ENCODE peak calls at places on chromosomes 3 and 15, in four cellular contexts. C, K, E and D are unnamed samples.

GRCh38 chr15:98169551-98169950 is 209.0 kb downstream of the ARRDC4 start:
- DNase-seq in C (no peak), K (no peak), E (no peak), D (no peak)

GRCh38 chr3:10088256-10088655 is 19.8 kb downstream of the FANCD2OS start:
- DNase-seq in C (no peak), K (no peak), E (no peak), D (no peak)

GRCh38 chr3:69149586-69149985 is 27.2 kb upstream of the LMOD3 start:
- DNase-seq in C (no peak), K (no peak), E (no peak), D (no peak)

GRCh38 chr15:36911322-36911944 is 188.9 kb downstream of the MEIS2 start:
- DNase-seq in C (no peak), K (no peak), E (peak; percentile 37), D (no peak)

GRCh38 chr3:186790261-186790981 is 7.0 kb downstream of the EIF4A2 start:
- DNase-seq in C (no peak), K (no peak), E (no peak), D (no peak)

GRCh38 chr3:55405436-55405835 is 81.7 kb downstream of the WNT5A start:
- DNase-seq in C (no peak), K (no peak), E (peak; percentile 35), D (no peak)

GRCh38 chr15:92636950-92637481 is 18.6 kb downstream of the FAM174B start:
- DNase-seq in C (no peak), K (no peak), E (no peak), D (no peak)

GRCh38 chr15:60972301-60972700 is 256.8 kb downstream of the RORA start:
- DNase-seq in C (no peak), K (no peak), E (no peak), D (no peak)

GRCh38 chr3:44000586-44000985 is 241.1 kb upstream of the TOPAZ1 start:
- DNase-seq in C (no peak), K (no peak), E (peak; percentile 20), D (no peak)

GRCh38 chr3:43794776-43795175 is 104.0 kb downstream of the ABHD5 start:
- DNase-seq in C (no peak), K (no peak), E (no peak), D (no peak)

GRCh38 chr3:193826126-193826795 is 233.3 kb downstream of the OPA1 start:
- DNase-seq in C (peak; percentile 10), K (no peak), E (peak; percentile 68), D (no peak)

DNA sequence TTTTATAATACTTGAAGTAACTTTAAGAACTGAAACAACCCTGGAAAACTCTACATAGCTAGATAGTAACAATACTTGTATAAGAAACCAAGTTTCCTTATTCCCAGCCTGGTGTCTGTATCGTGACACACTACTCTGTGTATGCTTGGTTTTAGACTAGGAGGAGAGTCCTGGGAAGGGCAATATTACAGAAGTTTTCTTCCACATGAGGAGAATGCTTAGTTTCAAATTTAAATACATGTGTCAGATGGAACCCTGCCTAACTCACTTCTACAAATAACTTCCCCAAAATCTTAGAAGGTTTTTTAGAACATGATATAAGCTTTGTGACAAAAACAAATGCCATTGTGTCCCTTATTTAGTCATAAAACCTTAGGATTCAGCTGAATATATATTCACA is 7.2 kb upstream of the IL20RB start:
- DNase-seq in C (no peak), K (no peak), E (no peak), D (no peak)
- H3K4me1 ChIP-seq in C (peaks cover 63% of the 10 kb centered on the region), K (peaks cover 2% of the 10 kb centered on the region), E (peaks cover 14% of the 10 kb centered on the region), D (peaks cover 35% of the 10 kb centered on the region)

GRCh38 chr15:47577476-47577875 is 139.8 kb upstream of the SEMA6D start:
- DNase-seq in C (no peak), K (no peak), E (no peak), D (no peak)

GRCh38 chr15:47573673-47574072 is 143.6 kb upstream of the SEMA6D start:
- DNase-seq in C (no peak), K (no peak), E (no peak), D (no peak)

GRCh38 chr15:47582283-47582682 is 135.0 kb upstream of the SEMA6D start:
- DNase-seq in C (no peak), K (no peak), E (no peak), D (no peak)

GRCh38 chr15:47571241-47571640 is 146.1 kb upstream of the SEMA6D start:
- DNase-seq in C (no peak), K (no peak), E (no peak), D (no peak)

DNA sequence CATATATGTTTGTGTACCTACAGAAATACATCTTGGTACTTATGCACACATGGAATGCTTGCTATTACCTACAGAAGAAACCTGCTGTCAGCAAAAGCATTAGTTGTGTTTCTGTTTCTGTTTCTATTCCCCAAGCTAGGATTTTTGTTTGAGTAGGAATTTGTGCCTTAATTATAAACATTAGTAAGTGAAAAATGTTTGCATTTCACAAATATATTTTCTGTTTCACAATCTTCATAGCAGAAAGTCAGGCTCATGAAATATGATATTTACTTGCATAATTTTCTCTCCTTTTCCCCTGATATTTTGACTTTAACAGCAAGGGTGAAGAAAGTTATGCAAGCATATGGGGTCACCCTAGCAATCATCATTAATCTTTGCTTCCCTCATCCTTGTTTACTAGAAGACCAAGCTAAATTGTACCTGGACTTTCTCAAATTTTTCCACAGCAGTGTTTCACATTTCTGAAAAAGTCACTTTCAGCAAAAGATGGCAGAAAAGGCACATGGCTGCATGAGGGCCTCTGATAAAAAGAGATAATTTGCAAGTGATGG is 140.3 kb upstream of the SEMA6D start:
- DNase-seq in C (no peak), K (no peak), E (no peak), D (no peak)
- H3K27ac ChIP-seq in C (no peak overlapping the region), K (no peak overlapping the region), E (no peak overlapping the region), D (no peak overlapping the region)

GRCh38 chr3:187996609-187997008 is 157.3 kb upstream of the LPP start:
- DNase-seq in C (no peak), K (no peak), E (no peak), D (no peak)

GRCh38 chr3:187999821-188000220 is 154.1 kb upstream of the LPP start:
- DNase-seq in C (no peak), K (no peak), E (no peak), D (no peak)

GRCh38 chr3:187997946-187998561 is 155.9 kb upstream of the LPP start:
- DNase-seq in C (no peak), K (no peak), E (peak; percentile 42), D (no peak)

GRCh38 chr3:187998611-187999010 is 155.3 kb upstream of the LPP start:
- DNase-seq in C (no peak), K (no peak), E (no peak), D (no peak)

GRCh38 chr3:187997490-187997889 is 156.5 kb upstream of the LPP start:
- DNase-seq in C (no peak), K (no peak), E (no peak), D (no peak)
- H3K4me1 ChIP-seq in C (peaks cover 4% of the 10 kb centered on the region), K (no peaks in the 10 kb centered on the region), E (peaks cover 38% of the 10 kb centered on the region), D (peaks cover 4% of the 10 kb centered on the region)

GRCh38 chr15:85652457-85652856 is 142.3 kb downstream of the KLHL25 start:
- DNase-seq in C (no peak), K (no peak), E (no peak), D (no peak)
- H3K27ac ChIP-seq in C (no peak overlapping the region), K (peak overlapping the region; percentile 69), E (no peak overlapping the region), D (peak overlapping the region; percentile 73)

GRCh38 chr15:40339621-40339945 is 1.2 kb downstream of the CCDC9B start:
- DNase-seq in C (no peak), K (no peak), E (no peak), D (no peak)
- H3K4me1 ChIP-seq in C (peaks cover 100% of the 10 kb centered on the region), K (peaks cover 57% of the 10 kb centered on the region), E (peaks cover 49% of the 10 kb centered on the region), D (peaks cover 100% of the 10 kb centered on the region)

GRCh38 chr15:77865106-77865630 is 212.3 kb downstream of the TBC1D2B start:
- DNase-seq in C (no peak), K (no peak), E (no peak), D (no peak)

GRCh38 chr15:77865701-77866100 is 211.8 kb downstream of the TBC1D2B start:
- DNase-seq in C (no peak), K (no peak), E (no peak), D (no peak)

GRCh38 chr15:77867266-77868047 is 210.1 kb downstream of the TBC1D2B start:
- DNase-seq in C (no peak), K (no peak), E (no peak), D (no peak)

GRCh38 chr15:77866186-77866585 is 211.3 kb downstream of the TBC1D2B start:
- DNase-seq in C (no peak), K (no peak), E (no peak), D (no peak)

DNA sequence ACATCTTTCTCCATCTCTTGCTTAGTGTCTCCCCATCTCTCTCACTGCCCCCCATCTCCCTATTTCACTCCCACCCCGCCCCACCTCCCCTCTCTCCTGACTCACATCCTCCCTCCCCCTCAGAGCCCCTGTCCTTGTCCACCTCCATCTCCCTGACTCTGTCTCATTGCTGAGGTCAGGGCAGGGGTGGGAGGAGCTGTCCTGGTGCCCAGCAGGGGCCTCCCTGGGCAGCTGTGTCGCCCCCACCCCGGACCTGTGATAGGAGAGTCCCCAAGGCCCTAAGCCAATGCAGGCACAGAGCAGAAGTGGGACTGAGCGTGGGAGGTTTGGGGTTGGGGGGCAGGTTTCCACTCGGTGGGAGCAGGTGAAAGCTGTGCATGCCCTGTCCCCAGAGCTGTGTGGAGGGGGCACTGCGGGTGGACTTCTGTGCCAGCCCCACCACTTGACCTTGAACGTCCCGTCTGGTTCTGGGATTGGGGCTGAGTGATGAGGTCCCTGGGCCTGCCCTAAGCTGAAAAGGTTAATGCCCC is 210.8 kb downstream of the TBC1D2B start:
- DNase-seq in C (no peak), K (no peak), E (no peak), D (no peak)
- H3K27ac ChIP-seq in C (no peak overlapping the region), K (no peak overlapping the region), E (no peak overlapping the region), D (no peak overlapping the region)

GRCh38 chr3:181729071-181729915 is 17.6 kb downstream of the SOX2 start:
- DNase-seq in C (no peak), K (no peak), E (no peak), D (no peak)

GRCh38 chr3:181725830-181726229 is 14.1 kb downstream of the SOX2 start:
- DNase-seq in C (no peak), K (no peak), E (no peak), D (no peak)

GRCh38 chr3:181728470-181728869 is 16.7 kb downstream of the SOX2 start:
- DNase-seq in C (no peak), K (no peak), E (no peak), D (no peak)

GRCh38 chr3:181726351-181727121 is 14.8 kb downstream of the SOX2 start:
- DNase-seq in C (no peak), K (no peak), E (peak; percentile 48), D (no peak)

GRCh38 chr3:181727122-181728036 is 15.7 kb downstream of the SOX2 start:
- DNase-seq in C (no peak), K (no peak), E (no peak), D (no peak)
- H3K4me1 ChIP-seq in C (peaks cover 35% of the 10 kb centered on the region), K (no peaks in the 10 kb centered on the region), E (peaks cover 20% of the 10 kb centered on the region), D (peaks cover 22% of the 10 kb centered on the region)

DNA sequence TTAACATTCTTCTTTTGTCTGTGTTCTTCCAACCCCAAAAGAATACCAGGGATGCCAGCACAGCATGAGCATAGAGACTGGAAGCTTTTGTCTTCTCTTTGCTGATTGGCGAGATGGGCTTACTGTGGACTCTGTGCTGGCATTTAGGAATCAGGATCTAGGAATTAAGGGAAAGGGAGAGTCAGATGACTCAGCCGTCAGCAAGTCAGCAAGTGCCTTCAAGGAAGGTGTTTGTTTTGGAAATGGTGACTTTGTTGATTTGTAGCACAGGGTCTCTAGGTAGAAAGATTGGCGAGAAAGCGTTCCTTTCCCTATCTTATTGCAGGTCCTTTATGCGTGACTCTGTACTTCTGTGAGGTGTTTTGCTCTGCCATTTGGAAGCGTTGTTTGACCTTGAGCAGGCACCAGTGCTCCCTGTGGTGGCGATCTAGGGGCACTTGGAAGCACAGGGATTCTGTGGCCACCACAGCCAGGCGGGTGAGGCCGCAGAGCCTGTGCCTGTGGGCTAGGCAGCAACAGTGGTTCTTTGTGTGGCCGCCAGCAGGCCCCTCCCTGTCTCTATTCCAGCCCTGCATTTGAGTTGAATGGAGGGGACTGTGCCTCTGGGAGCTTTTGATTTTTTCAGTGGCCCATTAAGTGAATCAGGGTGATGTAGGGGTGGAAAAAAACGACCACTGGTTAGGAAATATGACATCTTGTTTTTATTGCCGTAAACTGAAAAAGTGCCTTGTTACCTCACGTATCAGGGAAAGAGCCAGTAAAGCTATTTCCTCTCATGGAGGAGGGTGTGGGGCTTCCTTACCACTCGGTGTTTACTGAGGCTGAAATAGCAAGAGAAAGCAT is 19.0 kb downstream of the FAN1 start:
- DNase-seq in C (no peak), K (no peak), E (no peak), D (no peak)
- H3K27ac ChIP-seq in C (peak overlapping the region; percentile 72), K (peak overlapping the region; percentile 38), E (peak overlapping the region; percentile 12), D (peak overlapping the region; percentile 79)